ENCODE peak calls at places on chromosomes 13 and 19, in eight cellular contexts. C is brain microvascular endothelial cell; P is right lobe of liver; R is naive thymus-derived CD8-positive, alpha-beta T cell; B is WTC11; M is stimulated activated CD8-positive, alpha-beta memory T cell treated with anti-CD3 and anti-CD28 coated beads, Interleukin-4, amount 100 ng/mL, for 4 hours; W is NCI-H1105 treated with DMSO at 0.1 percent for 48 hours; J is posterior cingulate gyrus. K is an unnamed sample.

GRCh38 chr13:51122868-51123267 is 11.8 kb upstream of the C13orf42 start:
- DNase-seq in M (no peak), W (no peak), C (no peak), J (no peak), B (no peak), R (no peak), P (no peak), K (no peak)

GRCh38 chr19:46998445-46999142 is 21.0 kb upstream of the NPAS1 start:
- DNase-seq in J (peak), C (no peak), B (no peak), R (no peak), P (no peak), W (no peak), M (no peak), K (no peak)

GRCh38 chr13:33743438-33744368 is 74.2 kb upstream of the RFC3 start:
- DNase-seq in J (no peak), R (no peak), B (no peak), M (no peak), C (no peak), P (no peak), W (no peak), K (no peak)

GRCh38 chr13:36839281-36839680 is 20.3 kb downstream of the RFXAP start:
- DNase-seq in W (no peak), J (no peak), R (no peak), B (no peak), M (no peak), P (no peak), C (no peak), K (no peak)

GRCh38 chr19:14434543-14435319 is 1.6 kb downstream of the PKN1 start:
- DNase-seq in W (no peak), R (peak), C (peak), B (no peak), P (peak), M (no peak), J (no peak), K (no peak)

GRCh38 chr19:20367811-20368294 is 197.7 kb downstream of the ZNF737 start:
- DNase-seq in M (no peak), P (no peak), W (peak), J (no peak), B (peak), C (no peak), R (no peak), K (no peak)

GRCh38 chr13:36086117-36086516 is 45.1 kb downstream of the DCLK1 start:
- DNase-seq in P (no peak), R (no peak), C (no peak), M (no peak), W (peak), B (peak), J (no peak), K (no peak)

GRCh38 chr13:97275775-97276501 is 53.8 kb downstream of the MBNL2 start:
- DNase-seq in M (no peak), W (no peak), P (no peak), R (no peak), C (no peak), J (no peak), B (no peak), K (no peak)

GRCh38 chr13:97224544-97225324 is 2.6 kb downstream of the MBNL2 start:
- DNase-seq in P (no peak), W (peak), B (no peak), R (peak), M (no peak), J (no peak), C (peak), K (no peak)

GRCh38 chr19:46926201-46927071 is 65.6 kb downstream of the ARHGAP35 start:
- DNase-seq in J (no peak), C (no peak), R (no peak), B (no peak), P (no peak), M (no peak), W (no peak), K (no peak)

GRCh38 chr19:7650148-7650547 is 13.2 kb downstream of the STXBP2 start:
- DNase-seq in J (no peak), P (no peak), W (no peak), C (no peak), M (no peak), B (no peak), R (no peak), K (no peak)

GRCh38 chr13:27174766-27175455 is 3.3 kb upstream of the USP12 start:
- DNase-seq in B (no peak), R (no peak), C (no peak), P (no peak), M (no peak), J (no peak), W (no peak), K (no peak)

GRCh38 chr19:15154002-15154612 is 46.7 kb downstream of the NOTCH3 start:
- DNase-seq in B (peak), P (no peak), C (peak), R (no peak), J (no peak), W (peak), M (peak), K (no peak)

GRCh38 chr13:41842029-41842428 is 118.9 kb downstream of the VWA8 start:
- DNase-seq in W (no peak), R (no peak), B (no peak), C (peak), P (no peak), J (no peak), M (no peak), K (no peak)

GRCh38 chr19:2478756-2479555 is 3.0 kb downstream of the GADD45B start:
- DNase-seq in R (peak), B (peak), M (no peak), J (no peak), P (peak), W (no peak), C (peak), K (peak)

GRCh38 chr19:6524326-6524725 is 6.5 kb upstream of the TNFSF9 start:
- DNase-seq in C (no peak), J (no peak), P (no peak), R (no peak), B (no peak), M (no peak), W (peak), K (no peak)

GRCh38 chr13:110463876-110464510 is 97.5 kb downstream of the RAB20 start:
- DNase-seq in P (no peak), M (no peak), C (no peak), W (no peak), R (no peak), J (no peak), B (no peak), K (no peak)

GRCh38 chr19:13463296-13463695 is 43.0 kb downstream of the CACNA1A start:
- DNase-seq in P (no peak), M (no peak), B (peak), C (no peak), J (no peak), R (no peak), W (no peak), K (no peak)

GRCh38 chr13:71607575-71607974 is 259.4 kb downstream of the DACH1 start:
- DNase-seq in P (no peak), C (no peak), W (no peak), R (no peak), B (no peak), M (no peak), J (no peak), K (no peak)

GRCh38 chr19:40519352-40520322 is 52.8 kb downstream of the SPTBN4 start:
- DNase-seq in P (no peak), R (no peak), B (peak), W (peak), J (no peak), C (peak), M (no peak), K (no peak)

GRCh38 chr13:76722782-76723181 is 163.4 kb downstream of the KCTD12 start:
- DNase-seq in M (no peak), R (no peak), P (no peak), W (no peak), C (no peak), J (no peak), B (no peak), K (no peak)

GRCh38 chr19:49020931-49021895 is 2.9 kb downstream of the CGB3 start:
- DNase-seq in R (no peak), C (peak), M (no peak), W (no peak), J (no peak), B (no peak), P (no peak), K (no peak)

GRCh38 chr19:53847555-53847954 is 20.1 kb upstream of the MYADM start:
- DNase-seq in M (no peak), B (no peak), W (no peak), C (no peak), P (no peak), R (no peak), J (no peak), K (no peak)

GRCh38 chr13:79989251-79989661 is 351.7 kb downstream of the SPRY2 start:
- DNase-seq in W (no peak), R (no peak), P (no peak), J (no peak), C (no peak), B (no peak), M (no peak), K (no peak)

GRCh38 chr19:9854282-9854846 is 19.2 kb downstream of the PIN1 start:
- DNase-seq in C (no peak), J (no peak), P (no peak), W (no peak), R (no peak), M (no peak), B (no peak), K (no peak)